ENCODE peak calls at places on chromosome 5, in five cellular contexts. Z is astrocyte, N is stomach, G is foreskin keratinocyte, Y is adrenal gland. C is an unnamed sample.
A peak's percentile ranks its signal among the peaks of the same experiment; 100 is the strongest.

GRCh38 chr5:68367274-68367673 is 151.7 kb downstream of the PIK3R1 start:
- DNase-seq in Z (no peak), N (no peak), Y (no peak), G (no peak), C (no peak)

GRCh38 chr5:106423109-106423897 is 1247.4 kb downstream of the EFNA5 start:
- DNase-seq in Z (no peak), G (no peak), Y (no peak), N (no peak), C (no peak)

GRCh38 chr5:31408814-31409213 is 123.1 kb downstream of the DROSHA start:
- DNase-seq in G (peak; percentile 83), N (no peak), Y (no peak), Z (peak; percentile 75), C (no peak)

GRCh38 chr5:71475788-71476384 is 20.4 kb downstream of the BDP1 start:
- DNase-seq in N (no peak), Y (no peak), Z (peak; percentile 3), G (no peak), C (peak; percentile 16)

GRCh38 chr5:179549973-179550510 is 312 bp upstream of the RUFY1 start:
- DNase-seq in Y (no peak), Z (peak; percentile 51), N (no peak), G (peak; percentile 21), C (peak; percentile 77)

GRCh38 chr5:81751836-81752643 is 1.1 kb upstream of the SSBP2 start:
- DNase-seq in N (peak; percentile 30), Y (peak; percentile 65), Z (no peak), G (no peak), C (no peak)

GRCh38 chr5:92836861-92837755 is 743.9 kb downstream of the NR2F1-AS1 start:
- DNase-seq in G (no peak), Y (no peak), N (no peak), Z (peak; percentile 72), C (no peak)

GRCh38 chr5:31934156-31934555 is 240.0 kb downstream of the GOLPH3 start:
- DNase-seq in G (no peak), Z (no peak), N (no peak), Y (no peak), C (no peak)

GRCh38 chr5:77379558-77380061 is 112.5 kb downstream of the WDR41 start:
- DNase-seq in N (no peak), Y (no peak), G (no peak), Z (no peak), C (no peak)

GRCh38 chr5:85428426-85428934 is 1043.8 kb upstream of the EDIL3 start:
- DNase-seq in G (no peak), Z (no peak), N (no peak), Y (no peak), C (no peak)

GRCh38 chr5:34008721-34009120 is 871 bp upstream of the AMACR start:
- DNase-seq in Z (no peak), G (no peak), N (no peak), Y (no peak), C (no peak)

GRCh38 chr5:68680376-68680775 is 413.4 kb upstream of the SLC30A5 start:
- DNase-seq in Y (no peak), G (no peak), Z (no peak), N (no peak), C (no peak)

GRCh38 chr5:151123897-151124751 is 33.5 kb downstream of the ANXA6 start:
- DNase-seq in N (peak; percentile 85), G (no peak), Y (peak; percentile 93), Z (peak; percentile 14), C (no peak)

GRCh38 chr5:76290321-76290757 is 112.7 kb upstream of the IQGAP2 start:
- DNase-seq in Z (no peak), Y (no peak), N (peak; percentile 82), G (peak; percentile 93), C (no peak)

GRCh38 chr5:36158144-36158543 is 6.2 kb downstream of the SKP2 start:
- DNase-seq in N (no peak), Z (no peak), G (no peak), Y (peak; percentile 83), C (no peak)

GRCh38 chr5:172106511-172107356 is 81.3 kb downstream of the STK10 start:
- DNase-seq in Z (no peak), Y (peak; percentile 75), G (no peak), N (peak; percentile 59), C (peak; percentile 69)

GRCh38 chr5:28961806-28962205 is 1923.4 kb upstream of the CDH9 start:
- DNase-seq in N (no peak), Z (no peak), Y (no peak), G (no peak), C (no peak)

GRCh38 chr5:171139227-171139626 is 169.8 kb upstream of the TLX3 start:
- DNase-seq in Y (no peak), N (no peak), Z (no peak), G (no peak), C (no peak)

GRCh38 chr5:18394154-18394804 is 760.0 kb downstream of the TAF11L14 start:
- DNase-seq in G (peak; percentile 30), Y (peak; percentile 80), N (peak; percentile 48), Z (peak; percentile 16), C (peak; percentile 29)

GRCh38 chr5:58503634-58504033 is 12.4 kb downstream of the GAPT start:
- DNase-seq in G (no peak), Y (no peak), N (no peak), Z (no peak), C (no peak)

GRCh38 chr5:35783551-35783950 is 73.1 kb upstream of the IL7R start:
- DNase-seq in G (no peak), N (no peak), Y (no peak), Z (no peak), C (no peak)

GRCh38 chr5:94288937-94289336 is 329.5 kb downstream of the KIAA0825 start:
- DNase-seq in Z (peak; percentile 64), G (no peak), N (no peak), Y (no peak), C (no peak)

GRCh38 chr5:126538579-126538978 is 56.4 kb downstream of the ALDH7A1 start:
- DNase-seq in N (no peak), Z (no peak), G (no peak), Y (no peak), C (no peak)

GRCh38 chr5:90161399-90161798 is 248.2 kb downstream of the CETN3 start:
- DNase-seq in G (no peak), Z (peak; percentile 10), N (peak; percentile 33), Y (peak; percentile 79), C (no peak)

GRCh38 chr5:59188415-59189225 is 605.7 kb downstream of the RAB3C start:
- DNase-seq in N (peak; percentile 77), Z (peak; percentile 44), Y (peak; percentile 82), G (no peak), C (peak; percentile 61)

GRCh38 chr5:154287136-154287535 is 96.6 kb downstream of the GALNT10 start:
- DNase-seq in Y (no peak), G (no peak), N (peak; percentile 61), Z (peak; percentile 94), C (peak; percentile 78)
- H3K27ac ChIP-seq in Y (no peak overlapping the region), G (no peak overlapping the region), N (peak overlapping the region; percentile 88), Z (peak overlapping the region; percentile 76), C (peak overlapping the region; percentile 59)

GRCh38 chr5:140103154-140103553 is 10.8 kb upstream of the PURA start:
- DNase-seq in N (no peak), Y (no peak), Z (no peak), G (no peak), C (no peak)
- H3K27me3 ChIP-seq in N (no peaks in the 10 kb centered on the region), Y (no peaks in the 10 kb centered on the region), Z (peaks cover 34% of the 10 kb centered on the region), G (no peaks in the 10 kb centered on the region), C (peaks cover 26% of the 10 kb centered on the region)

GRCh38 chr5:16489322-16489791 is 23.8 kb upstream of the ZNF622 start:
- DNase-seq in Y (no peak), G (no peak), N (no peak), Z (peak; percentile 30), C (peak; percentile 40)

GRCh38 chr5:16484081-16484480 is 18.5 kb upstream of the ZNF622 start:
- DNase-seq in Y (no peak), Z (no peak), G (peak; percentile 67), N (no peak), C (no peak)

GRCh38 chr5:16486679-16487078 is 21.1 kb upstream of the ZNF622 start:
- DNase-seq in N (no peak), G (no peak), Y (no peak), Z (no peak), C (no peak)

GRCh38 chr5:16490911-16491310 is 25.3 kb upstream of the ZNF622 start:
- DNase-seq in Z (no peak), Y (no peak), G (no peak), N (no peak), C (no peak)

DNA sequence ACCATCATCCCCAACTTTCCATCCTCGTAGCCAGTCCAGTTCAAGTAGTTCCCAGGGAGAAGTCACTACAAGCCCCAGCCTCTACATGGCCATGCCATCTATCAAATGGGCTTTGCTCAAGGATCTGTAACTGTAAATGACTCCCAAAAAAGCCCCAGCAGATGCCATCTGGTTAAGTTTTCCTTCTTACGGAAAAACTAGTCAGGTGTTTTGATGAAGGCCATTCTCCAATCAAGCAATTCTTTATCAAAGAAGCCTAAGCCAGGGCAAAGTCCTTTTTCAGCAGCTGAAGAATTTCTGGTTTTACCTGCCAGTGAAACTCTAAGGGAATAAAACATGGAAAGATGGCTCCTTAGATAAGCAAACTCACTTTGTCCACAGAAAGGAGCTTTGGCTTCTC is 21.8 kb upstream of the ZNF622 start:
- DNase-seq in G (no peak), N (no peak), Z (no peak), Y (no peak), C (no peak)
- H3K27ac ChIP-seq in G (no peak overlapping the region), N (peak overlapping the region; percentile 29), Z (no peak overlapping the region), Y (no peak overlapping the region), C (no peak overlapping the region)

DNA sequence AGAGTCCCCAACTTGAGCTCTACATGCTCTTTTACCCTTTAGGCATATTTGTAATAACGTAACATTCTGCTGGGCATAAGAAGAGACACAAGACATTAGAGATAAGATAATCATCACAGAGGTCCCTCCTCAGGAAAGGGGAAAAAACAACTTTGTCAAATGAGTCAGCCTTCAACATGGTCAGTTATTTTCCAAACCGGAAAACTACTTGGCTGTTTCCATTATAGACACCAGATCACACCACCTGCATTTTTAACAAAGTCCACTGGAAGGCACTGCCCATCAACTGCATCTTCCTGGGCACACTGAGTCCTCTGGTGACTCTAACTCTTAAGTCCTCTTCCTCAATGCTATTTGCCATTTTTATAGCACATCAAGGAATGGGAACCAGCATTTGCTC is 221.8 kb downstream of the FAM114A2 start:
- DNase-seq in G (no peak), N (no peak), Z (no peak), Y (no peak), C (no peak)
- H3K27me3 ChIP-seq in G (no peaks in the 10 kb centered on the region), N (no peaks in the 10 kb centered on the region), Z (no peaks in the 10 kb centered on the region), Y (no peaks in the 10 kb centered on the region), C (no peaks in the 10 kb centered on the region)

DNA sequence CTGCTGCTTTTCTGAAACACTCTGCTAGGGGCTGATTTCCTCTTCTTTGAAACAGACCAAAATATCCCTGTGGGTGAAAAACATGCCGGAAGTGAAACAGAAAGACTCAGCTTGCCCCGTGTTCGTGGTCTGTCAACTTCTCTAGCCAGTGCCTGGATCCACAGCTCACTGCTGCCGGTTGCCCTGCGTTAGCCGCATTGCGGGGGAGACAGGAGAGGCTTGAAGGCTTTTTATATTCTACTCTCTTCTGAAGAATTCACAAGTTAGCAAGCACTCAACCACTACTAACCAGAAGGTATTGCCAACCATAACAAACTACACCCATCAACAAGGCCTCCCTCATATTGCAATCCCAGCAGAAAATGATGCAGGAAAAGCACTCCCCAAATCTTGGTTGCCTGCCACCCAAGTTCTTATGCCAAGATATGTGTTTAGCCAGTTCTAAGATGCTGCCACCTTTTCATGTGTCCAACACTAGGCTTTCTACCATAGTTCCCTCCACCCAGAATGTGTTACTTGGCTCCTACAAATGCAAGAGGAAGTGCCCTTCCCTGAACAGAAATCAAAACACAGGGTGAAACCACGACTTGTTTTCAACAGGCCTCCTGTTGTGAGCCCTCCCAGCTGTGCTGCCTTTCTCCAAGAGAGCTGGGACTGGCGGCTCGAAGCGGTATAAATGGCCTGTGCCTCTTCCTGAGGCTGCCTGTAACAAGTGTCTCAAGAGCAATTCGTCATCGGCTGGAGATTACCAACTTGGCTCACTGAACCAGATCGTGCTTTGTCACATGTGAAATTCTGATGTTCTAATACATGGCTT is 128.9 kb downstream of the SNX18 start:
- DNase-seq in Z (peak; percentile 78), N (peak; percentile 73), Y (peak; percentile 83), G (no peak), C (peak; percentile 51)
- H3K27ac ChIP-seq in Z (peak overlapping the region; percentile 42), N (peak overlapping the region; percentile 88), Y (peak overlapping the region; percentile 33), G (no peak overlapping the region), C (no peak overlapping the region)